ENCODE peak calls at places on chromosome 20, in six cellular contexts. One of them, this sample, is unnamed.

GRCh38 chr20:16978497-16978896 is 230.3 kb downstream of the OTOR start:
- DNase-seq in thyroid gland: no peak
- DNase-seq in CD8-positive, alpha-beta T cell: no peak
- DNase-seq in colonic mucosa: no peak
- DNase-seq in dorsolateral prefrontal cortex: no peak
- DNase-seq in AG04450: no peak
- DNase-seq in this sample: no peak

GRCh38 chr20:56451056-56451765 is 17.2 kb upstream of the RTF2 start:
- DNase-seq in AG04450: no peak
- DNase-seq in CD8-positive, alpha-beta T cell: no peak
- DNase-seq in colonic mucosa: no peak
- DNase-seq in dorsolateral prefrontal cortex: no peak
- DNase-seq in thyroid gland: no peak
- DNase-seq in this sample: no peak

GRCh38 chr20:51482836-51483235 is 59.7 kb downstream of the NFATC2 start:
- DNase-seq in CD8-positive, alpha-beta T cell: no peak
- DNase-seq in colonic mucosa: no peak
- DNase-seq in dorsolateral prefrontal cortex: no peak
- DNase-seq in AG04450: no peak
- DNase-seq in thyroid gland: no peak
- DNase-seq in this sample: no peak

GRCh38 chr20:15063077-15063476 is 725.7 kb upstream of the FLRT3 start:
- DNase-seq in colonic mucosa: no peak
- DNase-seq in dorsolateral prefrontal cortex: no peak
- DNase-seq in thyroid gland: no peak
- DNase-seq in CD8-positive, alpha-beta T cell: no peak
- DNase-seq in AG04450: no peak
- DNase-seq in this sample: no peak

GRCh38 chr20:45049904-45050471 is 50.9 kb downstream of the KCNS1 start:
- DNase-seq in dorsolateral prefrontal cortex: peak
- DNase-seq in thyroid gland: no peak
- DNase-seq in AG04450: no peak
- DNase-seq in CD8-positive, alpha-beta T cell: no peak
- DNase-seq in colonic mucosa: no peak
- DNase-seq in this sample: no peak

GRCh38 chr20:64164123-64164836 is at the start of gene MYT1:
- DNase-seq in thyroid gland: no peak
- DNase-seq in CD8-positive, alpha-beta T cell: no peak
- DNase-seq in dorsolateral prefrontal cortex: no peak
- DNase-seq in AG04450: no peak
- DNase-seq in colonic mucosa: no peak
- DNase-seq in this sample: no peak

GRCh38 chr20:53547664-53548239 is 45.9 kb downstream of the ZNF217 start:
- DNase-seq in thyroid gland: peak
- DNase-seq in AG04450: peak
- DNase-seq in dorsolateral prefrontal cortex: no peak
- DNase-seq in colonic mucosa: peak
- DNase-seq in CD8-positive, alpha-beta T cell: peak
- DNase-seq in this sample: peak

GRCh38 chr20:46305973-46306360 is 2.3 kb downstream of the CDH22 start:
- DNase-seq in AG04450: no peak
- DNase-seq in dorsolateral prefrontal cortex: no peak
- DNase-seq in CD8-positive, alpha-beta T cell: no peak
- DNase-seq in thyroid gland: no peak
- DNase-seq in colonic mucosa: no peak
- DNase-seq in this sample: no peak

GRCh38 chr20:34389206-34389953 is 26.3 kb downstream of the ITCH start:
- DNase-seq in AG04450: no peak
- DNase-seq in colonic mucosa: no peak
- DNase-seq in thyroid gland: no peak
- DNase-seq in dorsolateral prefrontal cortex: no peak
- DNase-seq in CD8-positive, alpha-beta T cell: no peak
- DNase-seq in this sample: no peak

GRCh38 chr20:34388678-34389077 is 25.6 kb downstream of the ITCH start:
- DNase-seq in dorsolateral prefrontal cortex: no peak
- DNase-seq in thyroid gland: no peak
- DNase-seq in colonic mucosa: no peak
- DNase-seq in AG04450: no peak
- DNase-seq in CD8-positive, alpha-beta T cell: no peak
- DNase-seq in this sample: no peak

GRCh38 chr20:34388000-34388399 is 24.9 kb downstream of the ITCH start:
- DNase-seq in thyroid gland: no peak
- DNase-seq in AG04450: no peak
- DNase-seq in dorsolateral prefrontal cortex: no peak
- DNase-seq in colonic mucosa: no peak
- DNase-seq in CD8-positive, alpha-beta T cell: no peak
- DNase-seq in this sample: no peak

GRCh38 chr20:34390769-34391447 is 27.8 kb downstream of the ITCH start:
- DNase-seq in dorsolateral prefrontal cortex: no peak
- DNase-seq in AG04450: peak
- DNase-seq in thyroid gland: no peak
- DNase-seq in colonic mucosa: peak
- DNase-seq in CD8-positive, alpha-beta T cell: no peak
- DNase-seq in this sample: peak

DNA sequence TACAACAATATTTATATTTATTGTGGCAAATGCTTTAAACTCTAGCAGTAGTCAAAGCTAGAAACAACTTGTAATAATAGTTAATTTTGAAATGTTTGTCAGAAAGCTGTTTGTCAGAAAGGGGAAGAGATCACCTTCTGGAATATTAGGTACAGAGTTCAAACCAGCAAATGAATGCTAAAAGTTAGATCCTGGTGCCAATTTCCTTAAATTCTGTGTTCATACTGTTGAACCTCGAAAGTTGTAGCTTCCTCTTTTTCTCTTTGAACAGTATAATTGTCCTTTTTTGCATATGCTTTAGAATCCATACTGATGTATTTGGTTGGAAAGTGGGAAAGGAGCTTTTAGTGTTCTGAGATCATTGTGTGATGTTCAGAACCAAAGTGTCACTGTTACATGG is 22.4 kb downstream of the ITCH start:
- DNase-seq in CD8-positive, alpha-beta T cell: no peak
- DNase-seq in dorsolateral prefrontal cortex: no peak
- DNase-seq in AG04450: no peak
- DNase-seq in thyroid gland: no peak
- DNase-seq in colonic mucosa: no peak
- DNase-seq in this sample: no peak
- H3K27ac ChIP-seq in CD8-positive, alpha-beta T cell: no peak
- H3K27ac ChIP-seq in dorsolateral prefrontal cortex: peak
- H3K27ac ChIP-seq in AG04450: no peak
- H3K27ac ChIP-seq in thyroid gland: no peak
- H3K27ac ChIP-seq in colonic mucosa: no peak
- H3K27ac ChIP-seq in this sample: no peak

DNA sequence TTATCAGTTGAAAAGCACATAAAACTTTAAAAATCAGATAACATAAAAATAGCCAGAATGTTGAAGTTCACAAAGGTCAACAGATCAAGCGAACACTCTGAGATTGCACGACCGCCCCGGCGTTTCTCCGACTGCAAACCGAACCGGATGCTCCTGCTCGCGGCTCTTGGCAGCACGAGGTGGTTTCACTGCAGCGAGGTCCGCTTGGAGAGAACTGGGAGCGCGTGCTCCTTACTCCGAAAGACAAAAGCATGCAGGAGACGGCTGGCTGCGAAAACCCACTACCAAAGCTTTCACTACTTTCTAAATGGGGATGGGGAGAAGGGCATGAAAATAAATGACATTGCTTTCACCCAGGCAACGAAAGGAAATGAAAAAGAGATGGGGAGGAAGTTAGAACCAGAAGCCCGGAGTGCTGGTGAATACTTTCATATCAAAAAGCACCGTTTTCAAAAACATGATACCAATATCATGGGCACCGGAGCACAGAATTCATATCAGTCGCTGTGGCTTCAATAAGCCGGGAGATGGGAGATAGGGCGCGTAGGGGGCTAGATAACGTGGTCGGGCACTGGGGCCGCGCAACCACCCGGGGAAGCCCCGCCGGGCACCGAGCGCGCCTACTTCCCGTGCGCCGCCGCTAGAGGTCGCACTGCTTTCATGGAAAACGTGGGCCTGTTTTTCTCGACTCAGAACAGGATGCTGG is 8.3 kb upstream of the ANKRD60 start:
- DNase-seq in dorsolateral prefrontal cortex: peak
- DNase-seq in CD8-positive, alpha-beta T cell: peak
- DNase-seq in AG04450: no peak
- DNase-seq in thyroid gland: peak
- DNase-seq in colonic mucosa: peak
- DNase-seq in this sample: peak
- H3K27ac ChIP-seq in dorsolateral prefrontal cortex: no peak
- H3K27ac ChIP-seq in CD8-positive, alpha-beta T cell: peak
- H3K27ac ChIP-seq in AG04450: no peak
- H3K27ac ChIP-seq in thyroid gland: no peak
- H3K27ac ChIP-seq in colonic mucosa: no peak
- H3K27ac ChIP-seq in this sample: peak

GRCh38 chr20:38612921-38613320 is 11.3 kb downstream of the ARHGAP40 start:
- DNase-seq in colonic mucosa: no peak
- DNase-seq in AG04450: no peak
- DNase-seq in thyroid gland: peak
- DNase-seq in dorsolateral prefrontal cortex: no peak
- DNase-seq in CD8-positive, alpha-beta T cell: no peak
- DNase-seq in this sample: no peak

GRCh38 chr20:38617830-38618196 is 16.2 kb downstream of the ARHGAP40 start:
- DNase-seq in thyroid gland: no peak
- DNase-seq in AG04450: no peak
- DNase-seq in dorsolateral prefrontal cortex: no peak
- DNase-seq in CD8-positive, alpha-beta T cell: no peak
- DNase-seq in colonic mucosa: no peak
- DNase-seq in this sample: no peak

GRCh38 chr20:38617011-38617829 is 15.6 kb downstream of the ARHGAP40 start:
- DNase-seq in colonic mucosa: no peak
- DNase-seq in thyroid gland: peak
- DNase-seq in AG04450: no peak
- DNase-seq in dorsolateral prefrontal cortex: no peak
- DNase-seq in CD8-positive, alpha-beta T cell: no peak
- DNase-seq in this sample: peak

GRCh38 chr20:38616457-38616856 is 14.8 kb downstream of the ARHGAP40 start:
- DNase-seq in CD8-positive, alpha-beta T cell: no peak
- DNase-seq in dorsolateral prefrontal cortex: no peak
- DNase-seq in thyroid gland: no peak
- DNase-seq in AG04450: no peak
- DNase-seq in colonic mucosa: no peak
- DNase-seq in this sample: no peak

GRCh38 chr20:38615283-38615682 is 13.7 kb downstream of the ARHGAP40 start:
- DNase-seq in AG04450: no peak
- DNase-seq in colonic mucosa: no peak
- DNase-seq in thyroid gland: no peak
- DNase-seq in CD8-positive, alpha-beta T cell: no peak
- DNase-seq in dorsolateral prefrontal cortex: no peak
- DNase-seq in this sample: no peak
- H3K27ac ChIP-seq in AG04450: no peak
- H3K27ac ChIP-seq in colonic mucosa: no peak
- H3K27ac ChIP-seq in thyroid gland: no peak
- H3K27ac ChIP-seq in CD8-positive, alpha-beta T cell: no peak
- H3K27ac ChIP-seq in dorsolateral prefrontal cortex: no peak
- H3K27ac ChIP-seq in this sample: no peak

GRCh38 chr20:4719190-4719589 is 2.5 kb upstream of the PRND start:
- DNase-seq in CD8-positive, alpha-beta T cell: no peak
- DNase-seq in thyroid gland: no peak
- DNase-seq in colonic mucosa: no peak
- DNase-seq in dorsolateral prefrontal cortex: no peak
- DNase-seq in AG04450: no peak
- DNase-seq in this sample: no peak
- H3K27ac ChIP-seq in CD8-positive, alpha-beta T cell: no peak
- H3K27ac ChIP-seq in thyroid gland: no peak
- H3K27ac ChIP-seq in colonic mucosa: no peak
- H3K27ac ChIP-seq in dorsolateral prefrontal cortex: peak
- H3K27ac ChIP-seq in AG04450: no peak
- H3K27ac ChIP-seq in this sample: no peak

DNA sequence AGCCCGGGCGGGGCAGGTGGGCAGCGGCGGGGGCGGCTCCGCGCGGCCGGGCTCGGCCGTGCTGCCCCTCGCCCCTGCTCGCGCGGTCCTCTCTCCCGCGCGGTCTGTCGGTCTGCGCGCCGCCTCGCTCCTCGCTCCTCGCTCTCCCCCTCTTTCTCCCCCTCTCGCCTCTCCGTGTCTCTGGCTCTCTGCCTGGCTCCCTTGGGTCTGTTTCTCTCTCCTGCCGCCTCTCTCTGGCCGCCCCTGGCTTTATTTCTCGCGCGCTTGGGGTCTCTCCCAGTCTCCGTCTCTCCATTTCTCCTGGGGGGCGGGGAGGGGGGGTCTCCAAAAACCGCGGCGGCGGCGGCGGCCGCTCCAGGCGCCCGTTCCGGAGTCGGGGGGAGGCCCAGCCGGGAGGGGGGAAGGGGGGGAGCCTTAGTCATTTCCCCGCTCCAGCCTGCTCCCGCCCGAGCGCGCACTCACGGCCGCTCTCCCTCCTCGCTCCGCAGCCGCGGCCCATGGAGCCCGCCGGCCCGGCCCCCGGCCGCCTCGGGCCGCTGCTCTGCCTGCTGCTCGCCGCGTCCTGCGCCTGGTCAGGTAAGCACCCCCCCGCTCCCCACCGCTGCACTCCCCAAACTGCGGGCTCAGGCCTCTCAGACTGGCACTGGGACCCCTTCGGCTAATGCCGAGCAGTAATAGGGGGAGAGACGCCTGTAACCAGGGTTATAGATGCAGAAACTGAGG is at the start of gene SIRPA:
- DNase-seq in dorsolateral prefrontal cortex: peak
- DNase-seq in CD8-positive, alpha-beta T cell: no peak
- DNase-seq in thyroid gland: peak
- DNase-seq in colonic mucosa: peak
- DNase-seq in AG04450: no peak
- DNase-seq in this sample: peak
- H3K27ac ChIP-seq in dorsolateral prefrontal cortex: peak
- H3K27ac ChIP-seq in CD8-positive, alpha-beta T cell: no peak
- H3K27ac ChIP-seq in thyroid gland: peak
- H3K27ac ChIP-seq in colonic mucosa: peak
- H3K27ac ChIP-seq in AG04450: peak
- H3K27ac ChIP-seq in this sample: peak

GRCh38 chr20:25310268-25310920 is 62.5 kb downstream of the PYGB start:
- DNase-seq in CD8-positive, alpha-beta T cell: no peak
- DNase-seq in colonic mucosa: peak
- DNase-seq in AG04450: peak
- DNase-seq in thyroid gland: peak
- DNase-seq in dorsolateral prefrontal cortex: peak
- DNase-seq in this sample: peak
- H3K27ac ChIP-seq in CD8-positive, alpha-beta T cell: no peak
- H3K27ac ChIP-seq in colonic mucosa: peak
- H3K27ac ChIP-seq in AG04450: peak
- H3K27ac ChIP-seq in thyroid gland: peak
- H3K27ac ChIP-seq in dorsolateral prefrontal cortex: peak
- H3K27ac ChIP-seq in this sample: peak